ENCODE peak calls at places on chromosomes 4 and X, in seven cellular contexts. W, R, J, S, G, Z and U are unnamed samples.
A peak's percentile ranks its signal among the peaks of the same experiment; 100 is the strongest.

GRCh38 chr4:7233006-7233580 is 40.8 kb downstream of the SORCS2 start:
- ATAC-seq in R (no peak), G (no peak), S (no peak), J (no peak), Z (no peak), W (no peak), U (no peak)

GRCh38 chrX:68183612-68184214 is 249.6 kb downstream of the OPHN1 start:
- ATAC-seq in Z (peak; percentile 75), J (peak; percentile 49), G (peak; percentile 51), R (no peak), S (no peak), W (no peak), U (peak; percentile 60)

GRCh38 chr4:184437988-184438774 is 36.2 kb downstream of the IRF2 start:
- ATAC-seq in J (no peak), G (no peak), R (peak; percentile 77), Z (no peak), W (peak; percentile 55), S (no peak), U (no peak)

GRCh38 chrX:129125515-129125914 is 397.8 kb downstream of the SMARCA1 start:
- ATAC-seq in J (no peak), Z (no peak), W (no peak), G (no peak), R (no peak), S (no peak), U (no peak)

GRCh38 chr4:124965492-124965891 is 253.0 kb upstream of the ANKRD50 start:
- ATAC-seq in J (no peak), G (no peak), R (no peak), W (no peak), S (no peak), Z (no peak), U (no peak)

GRCh38 chrX:120304241-120304640 is 7.0 kb downstream of the TMEM255A start:
- ATAC-seq in J (no peak), R (no peak), W (no peak), Z (no peak), G (no peak), S (no peak), U (no peak)

GRCh38 chrX:45622538-45622937 is 421.9 kb upstream of the DIPK2B start:
- ATAC-seq in R (no peak), G (peak; percentile 48), Z (peak; percentile 45), J (no peak), W (no peak), S (no peak), U (no peak)

GRCh38 chr4:177802149-177802548 is 359.9 kb upstream of the AGA start:
- ATAC-seq in S (no peak), W (no peak), R (no peak), J (no peak), Z (no peak), G (no peak), U (no peak)

GRCh38 chrX:155046811-155047528 is 20.3 kb downstream of the FUNDC2 start:
- ATAC-seq in R (no peak), J (no peak), G (no peak), S (no peak), W (no peak), Z (no peak), U (no peak)

GRCh38 chr4:2256156-2256731 is 5.7 kb downstream of the MXD4 start:
- ATAC-seq in W (no peak), S (peak; percentile 44), J (no peak), R (no peak), G (no peak), Z (no peak), U (no peak)

GRCh38 chr4:88981993-88982392 is 75.0 kb downstream of the FAM13A start:
- ATAC-seq in Z (no peak), R (no peak), G (no peak), W (no peak), S (no peak), J (no peak), U (no peak)

GRCh38 chr4:46432923-46433322 is 43.0 kb upstream of the GABRA2 start:
- ATAC-seq in W (no peak), R (no peak), Z (peak; percentile 82), S (no peak), G (peak; percentile 92), J (no peak), U (no peak)

GRCh38 chrX:114611018-114611619 is 27.2 kb downstream of the HTR2C start:
- ATAC-seq in J (no peak), W (no peak), S (no peak), Z (peak; percentile 59), G (peak; percentile 50), R (no peak), U (no peak)

GRCh38 chr4:122930877-122931276 is 8.5 kb upstream of the NUDT6 start:
- ATAC-seq in R (no peak), W (no peak), S (no peak), Z (no peak), G (no peak), J (no peak), U (no peak)

GRCh38 chr4:163109967-163110366 is 56.7 kb downstream of the NAF1 start:
- ATAC-seq in G (no peak), R (peak; percentile 78), J (peak; percentile 38), Z (no peak), S (no peak), W (no peak), U (no peak)

GRCh38 chrX:118884552-118885138 is 61.0 kb downstream of the ZCCHC12 start:
- ATAC-seq in Z (no peak), G (no peak), W (no peak), J (no peak), S (no peak), R (no peak), U (no peak)

GRCh38 chrX:71640002-71640401 is 21.7 kb upstream of the CXCR3 start:
- ATAC-seq in G (no peak), R (no peak), Z (no peak), W (no peak), J (no peak), S (no peak), U (no peak)

GRCh38 chr4:153622778-153623240 is 61.3 kb upstream of the TLR2 start:
- ATAC-seq in W (no peak), R (peak; percentile 36), Z (no peak), S (peak; percentile 64), J (peak; percentile 48), G (no peak), U (no peak)